ENCODE peak calls at places on chromosome 22, in four cellular contexts. K is NCI-H1694, L is AG10803, Z is NCI-H146. V is an unnamed sample.

GRCh38 chr22:27930246-27931060 is 11.4 kb upstream of the PITPNB start:
- DNase-seq in K (no peak), L (peak), Z (no peak), V (no peak)

GRCh38 chr22:11605468-11605981 is 3922.5 kb upstream of the OR11H1 start:
- DNase-seq in K (no peak), L (no peak), Z (no peak), V (no peak)

GRCh38 chr22:23862103-23862502 is 4.4 kb downstream of the SLC2A11 start:
- DNase-seq in K (peak), L (peak), Z (peak), V (peak)

GRCh38 chr22:23215294-23216204 is 35.2 kb downstream of the BCR start:
- DNase-seq in K (no peak), L (peak), Z (no peak), V (peak)

GRCh38 chr22:31083377-31083768 is 2.3 kb downstream of the SMTN start:
- DNase-seq in K (no peak), L (no peak), Z (peak), V (no peak)

GRCh38 chr22:21697021-21697771 is 31.4 kb downstream of the PPIL2 start:
- DNase-seq in K (no peak), L (no peak), Z (no peak), V (no peak)

GRCh38 chr22:28779833-28780232 is 7.3 kb downstream of the CCDC117 start:
- DNase-seq in K (no peak), L (no peak), Z (no peak), V (no peak)

GRCh38 chr22:44667829-44668189 is 34.2 kb upstream of the PRR5 start:
- DNase-seq in K (no peak), L (no peak), Z (no peak), V (no peak)

GRCh38 chr22:44580756-44581435 is 82.9 kb upstream of the RTL6 start:
- DNase-seq in K (no peak), L (no peak), Z (no peak), V (no peak)

GRCh38 chr22:46672731-46673130 is 52.5 kb downstream of the GRAMD4 start:
- DNase-seq in K (no peak), L (peak), Z (no peak), V (no peak)

GRCh38 chr22:38259370-38259769 is 13.4 kb downstream of the TMEM184B start:
- DNase-seq in K (no peak), L (no peak), Z (no peak), V (no peak)

GRCh38 chr22:49355206-49355920 is 472.3 kb downstream of the BRD1 start:
- DNase-seq in K (no peak), L (no peak), Z (no peak), V (no peak)

GRCh38 chr22:35353318-35353717 is 27.6 kb upstream of the HMOX1 start:
- DNase-seq in K (no peak), L (no peak), Z (no peak), V (no peak)

GRCh38 chr22:25650834-25651233 is 86.4 kb downstream of the GRK3 start:
- DNase-seq in K (no peak), L (no peak), Z (no peak), V (no peak)

GRCh38 chr22:28710112-28710888 is 30.7 kb upstream of the TTC28 start:
- DNase-seq in K (no peak), L (peak), Z (no peak), V (peak)